ENCODE peak calls at places on chromosomes 16 and 17, in eight cellular contexts. I is ovary; K is WERI-Rb-1; Y is CD8-positive, alpha-beta T cell; C is psoas muscle; N is heart left ventricle; P is esophagus squamous epithelium; L is body of pancreas. H is an unnamed sample.

GRCh38 chr17:31494259-31495048 is 103.0 kb downstream of the RAB11FIP4 start:
- DNase-seq in C (no peak), K (no peak), Y (peak), I (no peak), P (no peak), N (no peak), L (peak), H (no peak)

GRCh38 chr16:51807551-51807950 is 656.5 kb upstream of the SALL1 start:
- DNase-seq in I (no peak), Y (no peak), C (no peak), L (no peak), P (no peak), K (no peak), N (no peak), H (no peak)

GRCh38 chr17:43316522-43317142 is 82.2 kb upstream of the ARL4D start:
- DNase-seq in P (no peak), Y (peak), K (peak), C (no peak), L (peak), N (no peak), I (no peak), H (no peak)

GRCh38 chr16:87842209-87842869 is 27.0 kb downstream of the SLC7A5 start:
- DNase-seq in Y (no peak), C (no peak), K (no peak), P (no peak), I (no peak), N (no peak), L (no peak), H (no peak)

GRCh38 chr16:56744996-56745640 is 15.2 kb downstream of the NUP93 start:
- DNase-seq in I (no peak), C (no peak), K (no peak), Y (no peak), L (no peak), P (no peak), N (no peak), H (no peak)

GRCh38 chr17:78240012-78240655 is 8.7 kb downstream of the TMEM235 start:
- DNase-seq in I (no peak), Y (no peak), N (no peak), P (no peak), L (no peak), C (no peak), K (no peak), H (no peak)

GRCh38 chr16:76376988-76377387 is 99.8 kb downstream of the CNTNAP4 start:
- DNase-seq in K (no peak), I (no peak), N (no peak), Y (no peak), L (no peak), P (no peak), C (no peak), H (no peak)

GRCh38 chr17:73420897-73421296 is 109.1 kb upstream of the CDC42EP4 start:
- DNase-seq in P (no peak), C (no peak), I (no peak), N (no peak), L (no peak), K (no peak), Y (no peak), H (no peak)

GRCh38 chr17:31859487-31860008 is 504 bp upstream of the COPRS start:
- DNase-seq in Y (no peak), C (no peak), N (no peak), I (no peak), P (no peak), L (no peak), K (no peak), H (no peak)

GRCh38 chr17:4678448-4679026 is 25.4 kb downstream of the PELP1 start:
- DNase-seq in C (no peak), L (peak), P (no peak), K (no peak), Y (no peak), N (no peak), I (no peak), H (no peak)

GRCh38 chr17:59842901-59843652 is 49.7 kb downstream of the TUBD1 start:
- DNase-seq in K (no peak), Y (no peak), L (peak), N (no peak), C (no peak), I (peak), P (no peak), H (no peak)

GRCh38 chr17:40315678-40316570 is 6.9 kb downstream of the RARA start:
- DNase-seq in Y (peak), L (no peak), K (no peak), N (no peak), C (no peak), I (peak), P (no peak), H (no peak)

GRCh38 chr16:48099455-48099854 is 56.3 kb downstream of the ABCC12 start:
- DNase-seq in N (peak), K (no peak), P (no peak), C (no peak), I (no peak), Y (no peak), L (no peak), H (peak)

GRCh38 chr17:80261159-80261894 is 675 bp downstream of the RNF213 start:
- DNase-seq in I (peak), P (no peak), N (peak), C (peak), L (peak), Y (peak), K (peak), H (peak)

GRCh38 chr17:79022507-79022991 is 1.4 kb upstream of the C1QTNF1 start:
- DNase-seq in C (no peak), P (no peak), Y (no peak), L (peak), N (peak), K (no peak), I (peak), H (peak)

GRCh38 chr16:5059386-5060072 is 6.2 kb downstream of the C16orf89 start:
- DNase-seq in Y (no peak), P (no peak), C (no peak), N (no peak), K (no peak), L (no peak), I (no peak), H (no peak)

GRCh38 chr17:19390951-19391350 is 4.0 kb upstream of the MFAP4 start:
- DNase-seq in I (no peak), C (no peak), N (no peak), P (no peak), Y (no peak), K (no peak), L (no peak), H (no peak)

GRCh38 chr17:15882058-15882720 is 62.7 kb upstream of the ADORA2B start:
- DNase-seq in C (no peak), K (peak), N (no peak), L (no peak), P (no peak), I (no peak), Y (no peak), H (no peak)

GRCh38 chr17:80947200-80947940 is 44.3 kb upstream of the CHMP6 start:
- DNase-seq in N (no peak), P (no peak), K (no peak), Y (no peak), L (no peak), I (no peak), C (no peak), H (peak)

GRCh38 chr16:28537076-28537475 is 1.7 kb downstream of the NUPR1 start:
- DNase-seq in Y (no peak), I (no peak), K (no peak), C (no peak), L (no peak), P (no peak), N (no peak), H (no peak)

DNA sequence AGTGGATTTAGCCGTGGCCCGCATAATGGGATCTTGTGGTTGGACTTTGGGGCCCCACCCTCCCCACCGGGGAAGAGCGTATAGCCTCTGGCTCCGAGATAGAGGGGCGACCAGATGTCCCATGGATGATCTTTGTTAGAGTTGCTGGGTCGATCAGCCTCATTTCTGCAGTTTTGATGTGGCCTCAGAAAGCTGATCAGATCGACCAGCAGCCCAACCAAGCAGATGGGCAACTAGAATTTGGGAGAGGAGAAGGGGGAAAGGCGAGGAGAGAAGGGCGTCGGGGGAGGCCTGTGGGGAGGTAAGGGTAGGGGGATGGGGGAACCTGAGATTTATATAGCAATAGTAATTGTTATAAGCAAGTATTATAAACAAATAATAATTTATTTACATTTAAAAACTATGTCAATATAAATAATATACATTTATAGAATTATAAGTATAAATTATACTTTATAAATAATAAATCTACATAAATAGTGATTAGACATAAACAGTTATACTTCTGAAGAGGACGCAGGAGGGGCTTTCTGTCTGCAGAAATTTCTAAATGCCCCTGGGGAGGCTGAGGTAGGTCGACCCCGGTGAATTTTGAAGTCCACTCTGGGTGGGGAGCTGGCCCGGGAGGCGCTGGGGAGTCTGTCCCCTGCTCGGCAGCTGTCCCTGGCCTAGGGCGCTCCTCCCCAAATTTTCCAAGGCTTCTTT is 136.3 kb downstream of the KCNJ12 start:
- DNase-seq in P (no peak), K (no peak), Y (no peak), L (no peak), I (no peak), C (no peak), N (no peak), H (no peak)
- H3K4me3 ChIP-seq in P (no peak), K (peak), Y (no peak), L (no peak), I (no peak), C (peak), N (peak), H (no peak)

GRCh38 chr17:50618941-50619340 is 15.7 kb upstream of the ABCC3 start:
- DNase-seq in I (no peak), K (no peak), Y (no peak), L (no peak), C (no peak), N (no peak), P (no peak), H (no peak)

GRCh38 chr17:50620237-50620636 is 14.4 kb upstream of the ABCC3 start:
- DNase-seq in L (no peak), K (no peak), Y (no peak), P (no peak), I (no peak), C (no peak), N (no peak), H (no peak)

GRCh38 chr17:50621562-50621961 is 13.1 kb upstream of the ABCC3 start:
- DNase-seq in P (no peak), C (no peak), N (no peak), I (no peak), Y (no peak), K (no peak), L (no peak), H (no peak)

GRCh38 chr17:50619489-50619888 is 15.2 kb upstream of the ABCC3 start:
- DNase-seq in I (no peak), L (no peak), K (no peak), P (no peak), N (no peak), Y (no peak), C (no peak), H (no peak)

DNA sequence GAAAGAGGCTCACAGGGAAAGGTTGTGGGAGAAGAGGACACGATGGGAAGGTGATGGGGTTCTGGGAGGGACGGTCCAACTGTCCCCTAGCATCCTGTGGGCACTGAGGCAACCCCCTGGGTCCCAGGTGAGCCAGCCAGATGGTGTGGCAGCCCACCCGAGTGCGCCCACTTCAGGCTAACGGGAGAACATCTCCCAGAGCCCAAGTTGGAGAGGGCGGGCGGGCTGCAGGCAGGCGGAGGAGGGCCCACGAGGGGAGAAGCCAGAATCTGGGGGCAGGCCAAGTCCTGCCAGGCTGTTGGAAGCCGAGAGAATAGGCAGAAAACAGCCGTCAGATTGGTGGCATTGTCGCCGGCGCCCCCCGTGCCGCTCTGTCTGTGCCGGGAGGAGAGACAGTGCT is 13.8 kb upstream of the ABCC3 start:
- DNase-seq in Y (no peak), C (no peak), P (no peak), N (no peak), K (peak), I (no peak), L (no peak), H (no peak)
- TF ChIP-seq CTCF in Y (no peak), C (no peak), P (no peak), N (no peak), K (peak), I (no peak), L (no peak), H (no peak)

DNA sequence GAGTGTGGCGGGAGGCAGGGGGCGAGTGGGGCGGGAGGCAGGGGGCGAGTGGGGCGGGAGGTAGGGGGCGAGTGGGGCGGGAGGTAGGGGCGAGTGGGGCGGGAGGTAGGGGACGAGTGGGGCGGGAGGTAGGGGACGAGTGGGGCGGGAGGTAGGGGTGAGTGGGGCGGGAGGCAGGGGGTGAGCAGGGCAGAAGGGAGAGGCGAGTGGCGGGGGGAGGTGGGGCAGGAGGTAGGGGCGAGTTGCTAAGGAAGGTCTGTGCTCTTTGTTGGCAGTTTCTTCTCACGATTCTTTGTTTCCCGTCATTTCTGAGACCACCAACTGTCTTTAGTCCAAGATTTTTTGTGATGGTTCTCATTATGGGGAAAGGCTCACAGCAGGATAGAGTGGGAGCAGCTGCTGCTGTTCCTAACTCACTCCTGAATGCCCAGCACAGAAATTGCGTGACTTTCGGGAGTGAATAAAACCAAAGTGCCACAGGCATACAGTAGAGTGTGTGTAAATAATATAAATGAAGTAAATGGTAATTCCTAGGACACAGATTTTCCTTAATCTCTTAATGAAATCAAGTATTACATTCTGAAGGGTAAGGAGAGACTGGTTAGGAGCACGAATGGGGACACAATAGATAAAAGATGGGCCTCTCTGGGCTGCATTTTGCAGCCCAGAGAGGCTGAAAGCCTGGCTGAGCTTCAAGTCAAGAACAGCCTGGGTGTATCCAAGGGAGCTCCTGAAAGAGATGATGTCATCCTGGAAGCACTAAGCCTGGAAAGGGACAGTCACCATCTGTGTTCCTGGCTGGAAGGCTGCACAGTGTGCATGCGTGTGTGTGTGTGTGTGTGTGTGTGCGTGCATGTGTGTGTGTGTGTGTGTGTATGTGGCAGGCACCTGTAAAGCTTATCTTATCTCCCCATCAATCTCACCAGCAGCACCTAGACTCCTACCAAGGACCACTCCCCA is 44.5 kb downstream of the COG7 start:
- DNase-seq in K (peak), I (no peak), L (peak), C (peak), P (no peak), Y (no peak), N (peak), H (peak)
- H3K27ac ChIP-seq in K (peak), I (no peak), L (peak), C (no peak), P (no peak), Y (no peak), N (no peak), H (no peak)

GRCh38 chr17:68950725-68951124 is 4.5 kb downstream of the ABCA8 start:
- DNase-seq in K (no peak), Y (no peak), I (no peak), C (no peak), P (no peak), L (no peak), N (no peak), H (no peak)
- H3K4me3 ChIP-seq in K (no peak), Y (no peak), I (no peak), C (no peak), P (no peak), L (no peak), N (peak), H (no peak)

GRCh38 chr16:71356051-71356740 is 2.3 kb upstream of the CALB2 start:
- DNase-seq in Y (no peak), P (no peak), N (no peak), L (no peak), K (no peak), I (no peak), C (no peak), H (no peak)

GRCh38 chr16:71360378-71360777 is 1.9 kb downstream of the CALB2 start:
- DNase-seq in K (no peak), Y (no peak), L (peak), P (no peak), C (no peak), I (no peak), N (no peak), H (no peak)

GRCh38 chr16:71358464-71359031 is at the start of gene CALB2:
- DNase-seq in K (peak), C (peak), L (peak), Y (peak), N (peak), I (peak), P (no peak), H (peak)

GRCh38 chr16:71359431-71359830 is 908 bp downstream of the CALB2 start:
- DNase-seq in L (no peak), K (no peak), Y (no peak), C (no peak), P (no peak), I (no peak), N (no peak), H (no peak)

GRCh38 chr16:71357681-71358080 is 842 bp upstream of the CALB2 start:
- DNase-seq in N (no peak), Y (no peak), C (no peak), P (no peak), K (peak), L (no peak), I (no peak), H (no peak)
- TF ChIP-seq CTCF in N (no peak), Y (no peak), C (no peak), P (no peak), K (no peak), L (no peak), I (no peak), H (no peak)

GRCh38 chr16:12611916-12612597 is 191.6 kb downstream of the CPPED1 start:
- DNase-seq in L (no peak), P (no peak), C (no peak), N (no peak), I (no peak), K (no peak), Y (no peak), H (no peak)

GRCh38 chr16:12614662-12615278 is 188.9 kb downstream of the CPPED1 start:
- DNase-seq in K (no peak), L (no peak), I (no peak), Y (no peak), P (no peak), N (no peak), C (no peak), H (no peak)

GRCh38 chr16:12613992-12614661 is 189.6 kb downstream of the CPPED1 start:
- DNase-seq in Y (no peak), N (no peak), L (no peak), C (no peak), P (no peak), I (no peak), K (no peak), H (no peak)

GRCh38 chr16:12612598-12613101 is 191.0 kb downstream of the CPPED1 start:
- DNase-seq in K (no peak), N (no peak), L (no peak), P (no peak), C (no peak), Y (no peak), I (no peak), H (no peak)

GRCh38 chr16:12613131-12613991 is 190.3 kb downstream of the CPPED1 start:
- DNase-seq in P (no peak), Y (no peak), K (no peak), N (no peak), I (no peak), L (no peak), C (no peak), H (no peak)
- H3K27ac ChIP-seq in P (no peak), Y (no peak), K (no peak), N (no peak), I (no peak), L (no peak), C (no peak), H (no peak)

DNA sequence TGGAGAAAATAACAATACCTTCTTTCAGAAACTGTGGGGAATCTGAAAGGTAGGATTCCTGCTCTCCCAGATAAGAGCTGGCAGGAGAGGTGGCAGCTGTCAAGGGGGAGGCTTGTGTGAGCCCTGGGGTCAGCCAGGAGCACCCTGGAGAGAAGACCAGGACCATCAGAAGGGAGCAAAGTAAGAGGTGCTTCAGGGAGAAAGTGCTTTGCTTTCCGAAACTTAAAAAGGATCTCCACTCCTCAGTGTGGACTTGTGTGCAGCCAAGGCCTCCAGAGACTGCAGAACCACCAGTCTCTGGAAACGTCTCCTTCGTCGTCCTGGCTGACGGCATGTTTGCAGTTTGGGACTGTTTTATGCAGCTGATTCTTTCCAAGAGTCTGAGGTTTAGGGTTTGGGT is 13.7 kb upstream of the SOX9 start:
- DNase-seq in Y (no peak), L (no peak), C (no peak), P (no peak), K (no peak), N (no peak), I (no peak), H (no peak)
- H3K4me3 ChIP-seq in Y (no peak), L (no peak), C (no peak), P (no peak), K (no peak), N (no peak), I (no peak), H (no peak)